ENCODE peak calls at places on chromosomes 7 and 10, in four cellular contexts. Z is K562, S is HepG2, H is GM12878. I is an unnamed sample.
A peak's percentile ranks its signal among the peaks of the same experiment; 100 is the strongest.

GRCh38 chr7:99124636-99125504 is 19.0 kb downstream of the SMURF1 start:
- DNase-seq in Z (no peak), S (no peak), H (no peak), I (no peak)

GRCh38 chr7:77565917-77566316 is 28.8 kb downstream of the PTPN12 start:
- DNase-seq in Z (no peak), S (no peak), H (no peak), I (no peak)

GRCh38 chr7:154881046-154881445 is 121.9 kb downstream of the PAXIP1 start:
- DNase-seq in Z (no peak), S (no peak), H (no peak), I (no peak)

GRCh38 chr10:74419491-74420466 is 268.8 kb downstream of the ADK start:
- DNase-seq in Z (peak; percentile 53), S (no peak), H (peak; percentile 5), I (no peak)

GRCh38 chr10:4344544-4344994 is 481.4 kb upstream of the AKR1E2 start:
- DNase-seq in Z (no peak), S (no peak), H (no peak), I (no peak)

GRCh38 chr10:106278385-106278784 is 886.1 kb downstream of the SORCS1 start:
- DNase-seq in Z (no peak), S (no peak), H (no peak), I (no peak)

GRCh38 chr10:58384095-58384494 is 1.1 kb upstream of the TFAM start:
- DNase-seq in Z (no peak), S (no peak), H (peak; percentile 34), I (no peak)

GRCh38 chr10:62815373-62816111 is 624 bp downstream of the EGR2 start:
- DNase-seq in Z (no peak), S (no peak), H (no peak), I (no peak)

GRCh38 chr7:73715648-73716317 is 3.7 kb downstream of the STX1A start:
- DNase-seq in Z (peak; percentile 87), S (peak; percentile 90), H (no peak), I (no peak)

GRCh38 chr10:76352300-76352699 is 920.9 kb downstream of the LRMDA start:
- DNase-seq in Z (no peak), S (no peak), H (no peak), I (no peak)

GRCh38 chr7:102012941-102013461 is 195.6 kb downstream of the CUX1 start:
- DNase-seq in Z (no peak), S (peak; percentile 83), H (no peak), I (no peak)

GRCh38 chr10:101601541-101601940 is 13.4 kb downstream of the DPCD start:
- DNase-seq in Z (no peak), S (no peak), H (no peak), I (no peak)

GRCh38 chr7:139825666-139826290 is 3.3 kb upstream of the TBXAS1 start:
- DNase-seq in Z (no peak), S (no peak), H (no peak), I (no peak)

GRCh38 chr7:68547794-68548193 is 1050.5 kb upstream of the AUTS2 start:
- DNase-seq in Z (no peak), S (no peak), H (no peak), I (no peak)

GRCh38 chr10:22681783-22682183 is 32.6 kb downstream of the PIP4K2A start:
- DNase-seq in Z (no peak), S (peak; percentile 85), H (no peak), I (no peak)

GRCh38 chr10:126234630-126235029 is 153.6 kb downstream of the ADAM12 start:
- DNase-seq in Z (no peak), S (no peak), H (no peak), I (no peak)
- TF ChIP-seq CBFB in Z (no peak), S (no peak), H (no peak), I (no peak)

DNA sequence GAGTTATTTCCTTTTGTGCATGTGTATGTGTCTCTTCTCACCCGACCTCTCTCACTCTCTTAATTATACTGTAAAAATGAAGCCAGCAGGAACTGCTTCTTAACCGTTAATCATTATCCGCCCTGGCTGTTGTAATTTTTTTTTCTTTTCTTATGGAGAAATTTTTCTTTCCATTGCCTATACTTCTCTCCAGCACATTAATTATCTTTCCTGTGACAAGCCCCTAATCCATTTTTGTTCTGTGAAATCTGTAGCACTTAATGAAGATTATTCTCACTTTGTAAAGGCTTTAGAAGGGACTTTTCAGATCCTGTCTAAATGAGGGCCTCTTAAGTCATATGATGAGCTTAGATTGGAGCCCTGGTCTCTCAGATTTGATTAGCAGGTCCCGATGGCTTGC is 80.2 kb upstream of the COL1A2 start:
- DNase-seq in Z (no peak), S (no peak), H (no peak), I (no peak)
- TF ChIP-seq CBFB in Z (no peak), S (no peak), H (no peak), I (no peak)

GRCh38 chr10:68628576-68629127 is 68.5 kb downstream of the TET1 start:
- DNase-seq in Z (no peak), S (no peak), H (no peak), I (no peak)
- TF ChIP-seq CBFB in Z (no peak), S (no peak), H (no peak), I (no peak)

DNA sequence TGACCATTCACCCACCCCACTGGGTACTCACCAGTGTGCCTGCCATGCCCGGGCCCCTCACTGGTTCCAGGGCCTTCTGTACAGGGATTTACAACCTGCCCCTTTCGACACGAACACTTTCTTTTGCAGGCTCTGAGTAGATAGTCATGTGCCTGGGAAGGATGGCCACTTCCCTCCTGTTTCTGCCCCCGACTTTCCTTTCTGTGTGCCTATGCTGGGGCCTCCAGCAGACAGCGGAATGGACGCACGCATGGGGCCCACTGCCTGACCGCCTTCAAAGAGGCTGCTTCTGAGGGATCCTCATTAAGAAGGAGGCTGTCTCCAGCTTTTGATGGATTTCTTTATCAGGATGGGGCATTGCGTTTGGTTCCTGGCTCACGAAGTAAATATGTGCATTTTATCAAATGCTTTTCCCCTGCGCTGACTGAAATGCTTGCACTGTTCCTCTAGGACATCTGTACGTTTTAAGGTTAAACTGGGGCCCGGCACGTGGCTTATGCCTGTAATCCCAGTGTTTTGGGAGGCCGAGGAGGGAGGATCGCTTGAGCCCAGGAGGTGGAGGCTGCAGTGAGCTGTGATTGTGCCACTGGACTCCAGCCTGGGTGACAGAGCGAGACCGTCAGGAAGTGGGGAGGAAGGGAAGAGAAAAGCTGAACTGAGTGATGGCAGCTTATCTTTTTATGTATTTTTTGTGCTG is 29.4 kb upstream of the NKX6-2 start:
- DNase-seq in Z (no peak), S (no peak), H (no peak), I (no peak)
- TF ChIP-seq CBFB in Z (no peak), S (no peak), H (no peak), I (no peak)

DNA sequence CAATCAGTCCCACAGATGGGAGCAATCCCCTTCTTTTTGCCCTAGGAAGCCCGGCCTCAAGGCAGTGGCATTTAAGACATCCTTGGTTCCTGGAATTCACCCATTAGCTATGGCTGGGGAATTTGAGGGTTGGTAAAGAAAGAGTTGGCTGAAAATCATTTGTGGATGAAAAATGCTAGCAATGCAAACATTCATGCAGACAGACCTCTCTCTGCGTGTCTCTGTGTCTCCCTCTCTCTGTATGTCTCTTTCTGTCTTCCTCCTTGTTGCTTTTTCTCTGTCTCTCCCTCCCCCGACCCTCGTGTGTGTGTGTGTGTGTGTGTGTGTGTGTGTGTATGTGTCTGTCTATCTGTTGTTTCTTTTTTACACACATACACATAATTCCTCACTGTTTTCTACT is 19.4 kb downstream of the LDB3 start:
- DNase-seq in Z (no peak), S (no peak), H (no peak), I (no peak)
- TF ChIP-seq CBFB in Z (no peak), S (no peak), H (no peak), I (no peak)

GRCh38 chr10:120951288-120951687 is 100.1 kb downstream of the WDR11 start:
- DNase-seq in Z (no peak), S (no peak), H (no peak), I (no peak)
- TF ChIP-seq CBFB in Z (no peak), S (no peak), H (no peak), I (no peak)

GRCh38 chr10:26994743-26995142 is 105.6 kb downstream of the ANKRD26 start:
- DNase-seq in Z (no peak), S (no peak), H (no peak), I (no peak)

DNA sequence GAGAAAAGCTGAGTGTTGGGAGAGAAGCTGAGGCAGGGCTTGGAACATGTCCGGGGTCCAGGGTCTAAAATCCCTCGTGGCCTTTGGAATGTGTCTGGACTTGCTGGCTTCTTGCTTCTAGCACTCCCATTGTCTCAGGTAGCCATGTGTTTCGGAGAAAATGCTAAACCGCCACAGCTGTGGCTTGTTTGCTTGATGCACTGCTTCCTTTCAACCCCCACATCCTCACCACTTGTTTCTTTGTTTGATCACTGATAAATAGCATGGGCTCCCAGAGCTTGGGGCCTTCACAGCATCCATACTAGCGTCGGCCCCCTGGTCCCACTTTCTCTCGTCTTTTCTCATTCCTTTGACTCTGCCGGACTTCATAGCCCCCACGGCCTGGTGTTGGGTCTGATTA is 102.7 kb downstream of the ANKRD26 start:
- DNase-seq in Z (no peak), S (no peak), H (no peak), I (no peak)
- TF ChIP-seq CBFB in Z (no peak), S (no peak), H (no peak), I (no peak)

GRCh38 chr10:99526861-99527504 is 5.8 kb upstream of the NKX2-3 start:
- DNase-seq in Z (no peak), S (no peak), H (no peak), I (no peak)
- TF ChIP-seq CBFB in Z (no peak), S (no peak), H (no peak), I (no peak)

DNA sequence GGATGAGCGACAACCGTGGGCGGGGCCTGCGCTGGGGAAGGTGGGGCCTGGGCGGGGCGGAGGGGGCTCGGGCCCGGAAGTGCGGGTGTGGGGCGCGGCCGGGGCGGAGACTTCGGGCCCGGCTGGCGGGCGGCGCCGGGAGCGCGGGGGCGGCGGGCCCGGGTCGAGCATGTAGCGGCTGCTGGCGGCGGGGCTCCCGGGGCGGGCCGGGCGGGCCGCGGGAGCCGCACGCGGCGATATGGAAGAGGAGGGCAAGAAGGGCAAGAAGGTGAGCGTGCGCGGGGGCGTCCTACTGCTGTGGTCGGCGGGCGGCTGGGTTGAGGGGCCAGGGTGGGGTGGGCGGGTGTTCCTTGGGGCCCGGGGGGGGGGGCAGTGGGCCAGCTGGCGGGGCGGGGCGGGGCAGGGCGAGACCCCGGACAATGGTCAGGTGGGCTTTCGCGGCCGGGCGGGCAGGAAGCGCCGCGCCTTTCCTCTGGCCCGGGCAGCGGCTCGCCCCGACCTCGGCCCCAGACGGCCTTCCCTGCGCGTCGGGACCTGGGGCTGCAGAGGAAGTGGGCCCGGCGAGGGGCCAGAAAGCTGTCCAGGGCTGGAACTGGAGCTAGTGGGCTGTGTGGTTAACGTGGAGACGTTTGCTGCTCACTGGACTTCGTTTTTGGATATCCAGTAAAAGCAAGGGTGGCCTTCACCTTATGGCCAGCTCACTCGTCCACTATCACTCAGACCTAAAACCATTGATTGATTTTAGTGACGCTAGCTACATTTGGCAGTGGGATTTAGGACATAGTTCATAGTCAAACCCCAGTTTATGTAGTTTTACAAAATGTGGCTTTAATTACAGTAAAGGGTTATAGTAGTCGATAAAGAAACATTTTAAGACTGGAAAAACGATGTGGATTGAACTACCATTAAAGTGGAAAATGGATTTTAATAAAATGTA is at the start of gene CCM2:
- DNase-seq in Z (no peak), S (no peak), H (no peak), I (peak; percentile 47)
- TF ChIP-seq CBFB in Z (no peak), S (no peak), H (no peak), I (no peak)

I was measured in WTC11.